ENCODE peak calls at places on chromosome 5, in six cellular contexts. I is GM23338, W is left ventricle myocardium inferior, V is lung, Z is heart right ventricle, P is psoas muscle. L is an unnamed sample.

GRCh38 chr5:159003045-159004030 is 96.4 kb downstream of the EBF1 start:
- DNase-seq in I (no peak), W (no peak), V (no peak), Z (no peak), P (no peak), L (no peak)

GRCh38 chr5:160649304-160649703 is 202.7 kb downstream of the ATP10B start:
- DNase-seq in I (peak; percentile 64), W (no peak), V (no peak), Z (no peak), P (no peak), L (no peak)

GRCh38 chr5:107533946-107534876 is 136.5 kb downstream of the EFNA5 start:
- DNase-seq in I (no peak), W (no peak), V (no peak), Z (no peak), P (no peak), L (no peak)

GRCh38 chr5:6408260-6408596 is 29.9 kb upstream of the MED10 start:
- DNase-seq in I (no peak), W (no peak), V (no peak), Z (no peak), P (no peak), L (no peak)

GRCh38 chr5:180640765-180641565 is 8.4 kb downstream of the FLT4 start:
- DNase-seq in I (no peak), W (peak; percentile 5), V (no peak), Z (no peak), P (no peak), L (peak; percentile 15)

GRCh38 chr5:124452389-124452788 is 294.1 kb downstream of the ZNF608 start:
- DNase-seq in I (no peak), W (no peak), V (no peak), Z (no peak), P (no peak), L (no peak)

GRCh38 chr5:62258654-62259053 is 47.4 kb upstream of the KIF2A start:
- DNase-seq in I (no peak), W (no peak), V (no peak), Z (no peak), P (no peak), L (no peak)

GRCh38 chr5:118007262-118007661 is 981.1 kb downstream of the DTWD2 start:
- DNase-seq in I (no peak), W (no peak), V (no peak), Z (no peak), P (no peak), L (no peak)

GRCh38 chr5:170520319-170520718 is 16.5 kb downstream of the KCNIP1 start:
- DNase-seq in I (no peak), W (no peak), V (no peak), Z (no peak), P (no peak), L (peak; percentile 57)

DNA sequence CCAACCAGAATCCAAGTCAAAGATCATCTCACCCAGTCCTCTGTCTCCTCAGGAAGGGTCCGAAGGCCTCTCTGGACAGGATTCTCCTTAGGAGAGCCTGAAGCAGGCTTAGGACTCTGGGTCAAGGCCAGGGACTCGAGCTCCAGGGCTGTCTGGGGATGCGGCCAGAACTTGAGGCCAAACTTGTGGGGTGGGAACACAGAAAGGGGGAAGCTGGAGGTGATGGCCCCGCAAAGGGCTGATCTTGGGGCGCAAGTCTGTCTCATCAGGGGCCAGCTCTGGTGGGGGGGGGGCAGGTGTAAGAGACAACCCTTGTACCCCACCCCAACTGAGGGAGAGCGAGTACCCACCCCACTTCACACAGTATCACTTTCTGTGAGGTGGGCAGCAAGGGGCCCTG is 109.8 kb downstream of the PSD2 start:
- DNase-seq in I (no peak), W (no peak), V (no peak), Z (no peak), P (no peak), L (no peak)
- H3K4me3 ChIP-seq in I (peak overlapping the region; percentile 84), W (no peak overlapping the region), V (no peak overlapping the region), Z (no peak overlapping the region), P (peak overlapping the region; percentile 82), L (no peak overlapping the region)

GRCh38 chr5:67163863-67164595 is 32.6 kb downstream of the CD180 start:
- DNase-seq in I (no peak), W (no peak), V (no peak), Z (no peak), P (peak; percentile 51), L (no peak)
- H3K4me1 ChIP-seq in I (no peaks in the 10 kb centered on the region), W (peaks cover 12% of the 10 kb centered on the region), V (no peaks in the 10 kb centered on the region), Z (peaks cover 29% of the 10 kb centered on the region), P (no peaks in the 10 kb centered on the region), L (peaks cover 13% of the 10 kb centered on the region)

DNA sequence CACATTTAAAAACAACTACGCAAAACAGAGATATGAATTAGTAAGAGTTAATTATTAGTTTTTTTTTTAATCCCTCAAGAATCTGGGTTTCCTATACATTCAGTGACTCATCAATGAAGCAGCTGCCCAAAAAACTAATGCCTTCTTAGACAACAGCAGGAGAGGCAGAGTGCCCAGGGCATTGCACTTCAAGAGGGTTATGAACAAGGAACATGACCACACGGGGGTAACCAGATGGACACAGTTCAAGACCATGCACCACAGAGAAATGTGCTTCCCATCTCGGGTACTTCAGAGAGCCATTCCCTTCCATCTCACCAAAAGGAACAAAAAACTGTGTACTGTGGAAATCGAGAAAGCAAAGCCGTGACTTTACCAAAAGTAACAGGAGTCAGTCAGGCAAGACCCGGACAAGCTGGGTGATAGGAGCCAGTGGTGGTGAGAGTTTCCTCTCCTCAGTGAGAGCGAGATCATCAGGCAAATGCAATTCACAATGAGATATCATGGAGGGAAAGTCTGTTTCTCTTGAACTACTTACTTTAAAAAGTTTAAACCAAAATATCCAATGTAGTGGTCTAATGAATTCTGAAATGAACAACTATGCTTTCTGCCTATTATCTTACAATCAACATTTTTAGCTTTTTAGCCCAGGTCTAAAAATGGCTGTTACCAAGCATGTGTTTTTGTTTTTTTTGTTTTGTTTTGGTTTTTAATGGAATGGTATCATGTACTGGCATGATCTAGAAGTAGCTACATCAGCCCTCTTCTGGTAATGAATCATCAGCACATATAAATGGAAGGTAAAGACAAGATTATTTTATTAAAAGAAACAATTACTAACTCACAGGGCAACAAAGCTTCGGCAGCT is 192.1 kb downstream of the TSSK1B start:
- DNase-seq in I (no peak), W (no peak), V (no peak), Z (no peak), P (no peak), L (no peak)
- TF ChIP-seq CTCF in I (no peak), W (no peak), V (no peak), Z (no peak), P (no peak), L (no peak)

DNA sequence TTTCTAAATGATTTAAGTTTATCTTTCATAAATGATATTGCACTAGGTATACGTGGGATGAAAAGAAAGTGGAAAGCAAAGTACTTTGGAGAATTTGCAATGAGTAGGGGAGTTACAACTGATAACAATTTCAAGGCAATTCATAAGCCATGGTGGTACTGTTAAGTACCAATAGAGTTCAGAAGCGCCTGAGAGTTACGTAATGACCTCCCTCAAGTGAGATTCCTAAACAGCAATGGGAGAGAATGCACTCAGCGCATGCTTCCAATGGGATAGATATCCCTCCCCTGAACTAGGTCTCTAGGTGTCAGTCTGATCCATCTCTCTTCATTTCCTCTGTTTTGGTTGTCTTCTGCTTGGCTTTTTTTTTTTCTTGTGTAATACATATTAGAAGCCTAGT is 249.3 kb downstream of the NNT start:
- DNase-seq in I (no peak), W (no peak), V (no peak), Z (no peak), P (no peak), L (no peak)
- H3K4me3 ChIP-seq in I (no peak overlapping the region), W (no peak overlapping the region), V (no peak overlapping the region), Z (no peak overlapping the region), P (no peak overlapping the region), L (no peak overlapping the region)

GRCh38 chr5:71456362-71456743 is 902 bp downstream of the BDP1 start:
- DNase-seq in I (no peak), W (no peak), V (no peak), Z (no peak), P (no peak), L (no peak)
- H3K4me1 ChIP-seq in I (no peaks in the 10 kb centered on the region), W (peaks cover 37% of the 10 kb centered on the region), V (peaks cover 5% of the 10 kb centered on the region), Z (peaks cover 27% of the 10 kb centered on the region), P (peaks cover 22% of the 10 kb centered on the region), L (peaks cover 23% of the 10 kb centered on the region)